ENCODE peak calls at places on chromosomes 6 and 20, in seven cellular contexts. T is mammary epithelial cell, D is AG04450, S is sigmoid colon, W is pancreas, R is PC-9, I is brain microvascular endothelial cell. F is an unnamed sample.
A peak's percentile ranks its signal among the peaks of the same experiment; 100 is the strongest.

GRCh38 chr6:52127957-52128356 is 40.5 kb upstream of the PKHD1 start:
- DNase-seq in T (no peak), D (no peak), S (no peak), W (no peak), R (no peak), I (no peak), F (no peak)

GRCh38 chr20:49603209-49603627 is 35.3 kb upstream of the PTGIS start:
- DNase-seq in T (no peak), D (no peak), S (no peak), W (no peak), R (peak; percentile 62), I (peak; percentile 43), F (no peak)

GRCh38 chr6:68468244-68468884 is 166.7 kb upstream of the ADGRB3 start:
- DNase-seq in T (no peak), D (no peak), S (no peak), W (no peak), R (no peak), I (no peak), F (no peak)

GRCh38 chr6:25061289-25061945 is 125.7 kb upstream of the RIPOR2 start:
- DNase-seq in T (no peak), D (no peak), S (no peak), W (no peak), R (no peak), I (peak; percentile 36), F (no peak)

GRCh38 chr20:16368645-16369292 is 204.5 kb downstream of the KIF16B start:
- DNase-seq in T (no peak), D (peak; percentile 32), S (no peak), W (no peak), R (no peak), I (peak; percentile 66), F (no peak)

GRCh38 chr20:36462440-36463211 is 78.7 kb upstream of the MYL9 start:
- DNase-seq in T (no peak), D (no peak), S (peak; percentile 88), W (peak; percentile 60), R (no peak), I (peak; percentile 37), F (no peak)

GRCh38 chr6:16136086-16136485 is 7.2 kb downstream of the MYLIP start:
- DNase-seq in T (no peak), D (no peak), S (no peak), W (no peak), R (no peak), I (no peak), F (no peak)

GRCh38 chr6:64727075-64727474 is 980.0 kb downstream of the EYS start:
- DNase-seq in T (no peak), D (no peak), S (no peak), W (no peak), R (no peak), I (no peak), F (no peak)

GRCh38 chr20:62344782-62345181 is 22.3 kb downstream of the LAMA5 start:
- DNase-seq in T (no peak), D (peak; percentile 88), S (no peak), W (no peak), R (no peak), I (no peak), F (no peak)

GRCh38 chr6:4088684-4089083 is 9.7 kb upstream of the FAM217A start:
- DNase-seq in T (no peak), D (no peak), S (no peak), W (no peak), R (no peak), I (no peak), F (no peak)

GRCh38 chr20:38196592-38196991 is 31.5 kb upstream of the TGM2 start:
- DNase-seq in T (no peak), D (no peak), S (peak; percentile 78), W (no peak), R (peak; percentile 80), I (no peak), F (no peak)

GRCh38 chr20:48638546-48638945 is 189.3 kb downstream of the PREX1 start:
- DNase-seq in T (peak; percentile 14), D (no peak), S (no peak), W (no peak), R (peak; percentile 87), I (peak; percentile 67), F (no peak)

GRCh38 chr20:37380864-37381579 is 35.1 kb downstream of the SRC start:
- DNase-seq in T (no peak), D (no peak), S (peak; percentile 57), W (no peak), R (no peak), I (no peak), F (no peak)

GRCh38 chr6:35486005-35486925 is 10.6 kb downstream of the TEAD3 start:
- DNase-seq in T (peak; percentile 98), D (no peak), S (peak; percentile 86), W (peak; percentile 82), R (peak; percentile 78), I (no peak), F (no peak)

GRCh38 chr6:79713701-79714322 is 82.7 kb downstream of the SH3BGRL2 start:
- DNase-seq in T (peak; percentile 1), D (no peak), S (no peak), W (no peak), R (no peak), I (peak; percentile 52), F (peak; percentile 63)

GRCh38 chr6:8526619-8527018 is 91.3 kb upstream of the SLC35B3 start:
- DNase-seq in T (no peak), D (no peak), S (no peak), W (no peak), R (no peak), I (no peak), F (no peak)

GRCh38 chr20:44153636-44154043 is 33.3 kb downstream of the JPH2 start:
- DNase-seq in T (peak; percentile 33), D (no peak), S (peak; percentile 50), W (no peak), R (no peak), I (no peak), F (no peak)

GRCh38 chr6:124655856-124656255 is 306.4 kb upstream of the RNF217 start:
- DNase-seq in T (no peak), D (no peak), S (no peak), W (no peak), R (no peak), I (no peak), F (no peak)

GRCh38 chr20:17889226-17889625 is 79.4 kb downstream of the SNX5 start:
- DNase-seq in T (no peak), D (no peak), S (no peak), W (no peak), R (no peak), I (no peak), F (no peak)

GRCh38 chr6:54802775-54803631 is 43.6 kb upstream of the FAM83B start:
- DNase-seq in T (peak; percentile 60), D (no peak), S (no peak), W (no peak), R (peak; percentile 36), I (peak; percentile 1), F (no peak)

GRCh38 chr6:33276864-33277662 is at the start of gene B3GALT4:
- DNase-seq in T (peak; percentile 84), D (no peak), S (peak; percentile 91), W (peak; percentile 67), R (peak; percentile 92), I (peak; percentile 44), F (peak; percentile 65)

GRCh38 chr20:51958636-51959542 is 156.6 kb upstream of the SALL4 start:
- DNase-seq in T (no peak), D (no peak), S (no peak), W (no peak), R (no peak), I (no peak), F (no peak)

GRCh38 chr20:59123011-59123676 is 40.5 kb upstream of the ZNF831 start:
- DNase-seq in T (no peak), D (no peak), S (no peak), W (no peak), R (no peak), I (no peak), F (no peak)

GRCh38 chr20:57244627-57245214 is 21.7 kb downstream of the BMP7 start:
- DNase-seq in T (no peak), D (no peak), S (no peak), W (no peak), R (no peak), I (no peak), F (no peak)

GRCh38 chr6:71197770-71198169 is 90.8 kb upstream of the OGFRL1 start:
- DNase-seq in T (peak; percentile 43), D (no peak), S (no peak), W (no peak), R (no peak), I (peak; percentile 63), F (no peak)

GRCh38 chr6:41586564-41586963 is 40.4 kb downstream of the FOXP4 start:
- DNase-seq in T (no peak), D (no peak), S (no peak), W (no peak), R (no peak), I (no peak), F (no peak)

GRCh38 chr6:149766156-149766768 is 16.7 kb downstream of the PCMT1 start:
- DNase-seq in T (peak; percentile 45), D (no peak), S (no peak), W (no peak), R (peak; percentile 57), I (peak; percentile 97), F (no peak)

GRCh38 chr20:3171391-3172125 is 1.8 kb downstream of the LZTS3 start:
- DNase-seq in T (no peak), D (no peak), S (peak; percentile 53), W (no peak), R (no peak), I (no peak), F (no peak)
- TF ChIP-seq CTCF in T (no peak), D (no peak), S (no peak), W (no peak), R (no peak), I (no peak), F (no peak)

DNA sequence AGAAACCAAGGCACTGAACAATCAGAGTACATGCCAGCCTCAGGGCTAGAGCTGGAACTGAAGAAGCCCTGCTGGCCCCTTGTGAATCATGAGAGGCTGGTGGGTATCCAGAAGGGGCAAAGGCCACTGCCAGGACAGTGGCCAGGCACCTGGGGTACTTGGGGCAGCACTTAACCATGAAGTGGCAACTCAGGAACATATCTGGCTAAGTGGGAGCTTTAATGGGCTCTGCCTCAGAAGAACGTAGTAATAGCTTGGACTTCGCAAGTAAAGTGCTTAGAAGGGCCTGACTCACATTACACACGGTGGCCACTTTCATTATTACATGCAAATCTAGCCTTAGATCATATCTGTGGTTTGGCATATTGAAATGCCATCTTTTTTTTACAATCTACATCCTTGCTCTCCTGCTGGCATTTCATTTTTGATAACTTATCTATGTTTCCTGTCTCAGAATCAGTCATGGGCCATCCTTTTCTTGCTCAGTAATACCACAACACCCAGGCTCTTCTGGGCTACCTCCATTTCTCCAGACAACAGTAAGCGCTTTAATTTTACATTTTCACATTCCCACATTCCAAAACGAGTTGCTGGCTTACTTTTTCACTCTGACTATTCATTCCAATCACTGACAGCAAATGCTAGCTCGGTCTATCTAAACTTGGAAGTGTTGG is 21.6 kb downstream of the NAPB start:
- DNase-seq in T (peak; percentile 23), D (no peak), S (no peak), W (no peak), R (no peak), I (peak; percentile 53), F (no peak)
- TF ChIP-seq CTCF in T (peak; percentile 3), D (peak; percentile 7), S (no peak), W (no peak), R (no peak), I (no peak), F (peak; percentile 21)

GRCh38 chr6:161557333-161558107 is 283.7 kb upstream of the AGPAT4 start:
- DNase-seq in T (no peak), D (no peak), S (no peak), W (no peak), R (peak; percentile 35), I (no peak), F (no peak)
- TF ChIP-seq CTCF in T (peak; percentile 41), D (no peak), S (no peak), W (no peak), R (no peak), I (no peak), F (no peak)

GRCh38 chr20:13995841-13996240 is 525 bp downstream of the MACROD2 start:
- DNase-seq in T (peak; percentile 41), D (no peak), S (peak; percentile 71), W (peak; percentile 74), R (no peak), I (no peak), F (peak; percentile 26)
- TF ChIP-seq CTCF in T (no peak), D (no peak), S (no peak), W (no peak), R (no peak), I (no peak), F (peak; percentile 35)